ENCODE peak calls at places on chromosome 19, in nine cellular contexts. R, M, V, U, K, N, T, O and I are unnamed samples.

GRCh38 chr19:17156947-17157302 is 58.2 kb upstream of the USE1 start:
- DNase-seq in R (no peak), M (no peak), V (no peak), U (no peak), K (no peak), N (no peak), T (no peak), O (no peak), I (no peak)

GRCh38 chr19:4638330-4638729 is 986 bp upstream of the TNFAIP8L1 start:
- DNase-seq in R (no peak), M (no peak), V (no peak), U (peak; percentile 37), K (peak; percentile 39), N (no peak), T (no peak), O (no peak), I (no peak)

GRCh38 chr19:13783565-13784500 is 9.6 kb downstream of the C19orf53 start:
- DNase-seq in R (no peak), M (no peak), V (no peak), U (no peak), K (no peak), N (no peak), T (no peak), O (no peak), I (no peak)

GRCh38 chr19:15934332-15935078 is at the start of gene CYP4F11:
- DNase-seq in R (no peak), M (peak; percentile 59), V (no peak), U (peak; percentile 81), K (no peak), N (no peak), T (no peak), O (no peak), I (no peak)

GRCh38 chr19:45499196-45500180 is 1.2 kb downstream of the PPM1N start:
- DNase-seq in R (peak; percentile 54), M (no peak), V (peak; percentile 56), U (peak; percentile 25), K (peak; percentile 32), N (peak; percentile 83), T (no peak), O (peak; percentile 50), I (no peak)

GRCh38 chr19:11038511-11038910 is 50.8 kb upstream of the LDLR start:
- DNase-seq in R (no peak), M (no peak), V (no peak), U (no peak), K (no peak), N (no peak), T (no peak), O (no peak), I (no peak)

GRCh38 chr19:12995596-12996541 is 594 bp downstream of the NFIX start:
- DNase-seq in R (peak; percentile 38), M (no peak), V (peak; percentile 41), U (peak; percentile 55), K (no peak), N (no peak), T (no peak), O (no peak), I (no peak)

GRCh38 chr19:40623403-40624239 is 22.5 kb downstream of the LTBP4 start:
- DNase-seq in R (peak; percentile 56), M (no peak), V (no peak), U (no peak), K (no peak), N (peak; percentile 90), T (no peak), O (no peak), I (peak; percentile 58)

GRCh38 chr19:44738161-44738535 is 10.4 kb upstream of the BCL3 start:
- DNase-seq in R (no peak), M (no peak), V (no peak), U (no peak), K (no peak), N (no peak), T (no peak), O (no peak), I (no peak)

GRCh38 chr19:45630463-45630862 is 8.7 kb downstream of the EML2 start:
- DNase-seq in R (peak; percentile 83), M (no peak), V (peak; percentile 99), U (no peak), K (no peak), N (no peak), T (no peak), O (no peak), I (peak; percentile 91)

GRCh38 chr19:17159466-17160393 is 55.4 kb upstream of the USE1 start:
- DNase-seq in R (peak; percentile 8), M (no peak), V (peak; percentile 23), U (no peak), K (no peak), N (no peak), T (no peak), O (no peak), I (peak; percentile 14)

GRCh38 chr19:1189419-1189818 is 15.4 kb upstream of the SBNO2 start:
- DNase-seq in R (peak; percentile 48), M (no peak), V (no peak), U (peak; percentile 87), K (no peak), N (no peak), T (no peak), O (peak; percentile 52), I (no peak)

GRCh38 chr19:47157455-47158321 is 27.1 kb downstream of the SAE1 start:
- DNase-seq in R (peak; percentile 79), M (no peak), V (peak; percentile 88), U (peak; percentile 88), K (peak; percentile 63), N (peak; percentile 57), T (peak; percentile 50), O (no peak), I (peak; percentile 49)

GRCh38 chr19:42097461-42097860 is 21.5 kb downstream of the ZNF574 start:
- DNase-seq in R (no peak), M (no peak), V (no peak), U (no peak), K (no peak), N (no peak), T (no peak), O (no peak), I (no peak)

GRCh38 chr19:50798943-50799851 is 9.0 kb downstream of the ACP4 start:
- DNase-seq in R (no peak), M (no peak), V (no peak), U (no peak), K (no peak), N (no peak), T (no peak), O (no peak), I (no peak)